ENCODE peak calls at places on chromosome 22, in eight cellular contexts. O, E, J, G, V, L, X and C are unnamed samples.
A peak's percentile ranks its signal among the peaks of the same experiment; 100 is the strongest.

GRCh38 chr22:34841911-34842310 is 224.0 kb upstream of the ISX start:
- DNase-seq in O (no peak), E (no peak), J (no peak), G (no peak), V (no peak), L (no peak), X (no peak), C (no peak)

GRCh38 chr22:46894081-46894671 is 131.7 kb downstream of the TBC1D22A start:
- DNase-seq in O (no peak), E (no peak), J (no peak), G (peak; percentile 2), V (peak; percentile 30), L (no peak), X (no peak), C (no peak)

GRCh38 chr22:39989633-39990032 is 5.1 kb upstream of the FAM83F start:
- DNase-seq in O (no peak), E (no peak), J (no peak), G (no peak), V (no peak), L (no peak), X (no peak), C (no peak)

GRCh38 chr22:27992294-27993165 is 73.5 kb upstream of the PITPNB start:
- DNase-seq in O (no peak), E (no peak), J (no peak), G (no peak), V (no peak), L (no peak), X (no peak), C (no peak)

GRCh38 chr22:50733521-50734342 is 4.3 kb upstream of the ACR start:
- DNase-seq in O (peak; percentile 11), E (peak; percentile 22), J (no peak), G (peak; percentile 44), V (peak; percentile 65), L (no peak), X (peak; percentile 31), C (no peak)

GRCh38 chr22:48968201-48968959 is 859.3 kb downstream of the BRD1 start:
- DNase-seq in O (no peak), E (no peak), J (no peak), G (no peak), V (peak; percentile 36), L (no peak), X (no peak), C (no peak)

GRCh38 chr22:35480143-35480542 is 60.5 kb upstream of the RASD2 start:
- DNase-seq in O (no peak), E (peak; percentile 38), J (no peak), G (peak; percentile 45), V (no peak), L (peak; percentile 54), X (no peak), C (peak; percentile 69)

GRCh38 chr22:21646608-21647590 is 4.8 kb downstream of the SDF2L1 start:
- DNase-seq in O (peak; percentile 67), E (peak; percentile 76), J (peak; percentile 73), G (peak; percentile 71), V (no peak), L (peak; percentile 77), X (peak; percentile 88), C (peak; percentile 86)

GRCh38 chr22:31288496-31289235 is 3.6 kb downstream of the PIK3IP1 start:
- DNase-seq in O (no peak), E (no peak), J (no peak), G (no peak), V (no peak), L (no peak), X (no peak), C (no peak)

GRCh38 chr22:22605074-22605404 is 39.4 kb upstream of the GGTLC2 start:
- DNase-seq in O (no peak), E (no peak), J (no peak), G (no peak), V (no peak), L (no peak), X (no peak), C (no peak)

GRCh38 chr22:33274214-33274828 is 216.1 kb upstream of the SYN3 start:
- DNase-seq in O (peak; percentile 1), E (peak; percentile 26), J (peak; percentile 0), G (no peak), V (no peak), L (peak; percentile 28), X (peak; percentile 12), C (no peak)

GRCh38 chr22:36873614-36874308 is 13.0 kb downstream of the NCF4 start:
- DNase-seq in O (peak; percentile 27), E (peak; percentile 39), J (peak; percentile 97), G (peak; percentile 74), V (peak; percentile 90), L (peak; percentile 70), X (peak; percentile 82), C (peak; percentile 72)

GRCh38 chr22:41256254-41256897 is 15.6 kb upstream of the CHADL start:
- DNase-seq in O (peak; percentile 53), E (no peak), J (no peak), G (peak; percentile 59), V (no peak), L (peak; percentile 8), X (peak; percentile 66), C (peak; percentile 57)

GRCh38 chr22:36125994-36126531 is 34.5 kb downstream of the APOL3 start:
- DNase-seq in O (no peak), E (no peak), J (no peak), G (no peak), V (no peak), L (no peak), X (no peak), C (no peak)

GRCh38 chr22:29306175-29306829 is at the start of gene GAS2L1:
- DNase-seq in O (peak; percentile 82), E (peak; percentile 91), J (peak; percentile 63), G (peak; percentile 80), V (peak; percentile 93), L (peak; percentile 79), X (peak; percentile 76), C (peak; percentile 91)

GRCh38 chr22:50712341-50713007 is 25.5 kb upstream of the ACR start:
- DNase-seq in O (no peak), E (peak; percentile 6), J (no peak), G (no peak), V (peak; percentile 63), L (no peak), X (no peak), C (no peak)

GRCh38 chr22:41841085-41841712 is 8.3 kb downstream of the SREBF2 start:
- DNase-seq in O (no peak), E (no peak), J (no peak), G (no peak), V (no peak), L (no peak), X (no peak), C (no peak)

GRCh38 chr22:30210235-30210831 is 36.2 kb downstream of the LIF start:
- DNase-seq in O (peak; percentile 99), E (peak; percentile 42), J (no peak), G (peak; percentile 98), V (no peak), L (peak; percentile 86), X (peak; percentile 45), C (no peak)

GRCh38 chr22:36184433-36185035 is 17.1 kb downstream of the APOL4 start:
- DNase-seq in O (no peak), E (peak; percentile 70), J (no peak), G (peak; percentile 23), V (no peak), L (no peak), X (peak; percentile 78), C (peak; percentile 41)

GRCh38 chr22:22479999-22480532 is 28.5 kb downstream of the ZNF280B start:
- DNase-seq in O (no peak), E (no peak), J (no peak), G (peak; percentile 15), V (no peak), L (no peak), X (peak; percentile 14), C (no peak)

GRCh38 chr22:48554893-48555552 is 1272.7 kb downstream of the BRD1 start:
- DNase-seq in O (no peak), E (no peak), J (no peak), G (no peak), V (peak; percentile 58), L (no peak), X (no peak), C (no peak)

GRCh38 chr22:44887941-44888366 is 121.9 kb downstream of the PHF21B start:
- DNase-seq in O (no peak), E (no peak), J (no peak), G (no peak), V (no peak), L (no peak), X (no peak), C (no peak)

GRCh38 chr22:49717322-49717919 is 110.3 kb downstream of the BRD1 start:
- DNase-seq in O (no peak), E (no peak), J (no peak), G (no peak), V (no peak), L (no peak), X (no peak), C (no peak)

GRCh38 chr22:32555546-32555945 is 80.9 kb downstream of the FBXO7 start:
- DNase-seq in O (no peak), E (no peak), J (no peak), G (peak; percentile 18), V (no peak), L (no peak), X (no peak), C (peak; percentile 73)